ENCODE peak calls at places on chromosomes 1 and 21, in ten cellular contexts. One of them, this sample, is unnamed.

GRCh38 chr1:43934279-43934985 is 831 bp downstream of the ARTN start:
- DNase-seq in K562: peak
- DNase-seq in epithelial cell of esophagus: peak
- DNase-seq in amniotic stem cell: peak
- DNase-seq in renal cortical epithelial cell: peak
- DNase-seq in EL: peak
- DNase-seq in NCI-H510A treated with DMSO at 0.1 percent for 48 hours: peak
- DNase-seq in MCF 10A: peak
- DNase-seq in iPS-NIHi11: peak
- DNase-seq in GM18507: peak
- DNase-seq in this sample: peak

GRCh38 chr21:26077523-26077922 is 93.0 kb downstream of the APP start:
- DNase-seq in NCI-H510A treated with DMSO at 0.1 percent for 48 hours: no peak
- DNase-seq in K562: no peak
- DNase-seq in MCF 10A: no peak
- DNase-seq in renal cortical epithelial cell: no peak
- DNase-seq in amniotic stem cell: no peak
- DNase-seq in EL: no peak
- DNase-seq in epithelial cell of esophagus: no peak
- DNase-seq in GM18507: no peak
- DNase-seq in iPS-NIHi11: no peak
- DNase-seq in this sample: peak

GRCh38 chr1:37238376-37239224 is 204.3 kb upstream of the GRIK3 start:
- DNase-seq in NCI-H510A treated with DMSO at 0.1 percent for 48 hours: peak
- DNase-seq in amniotic stem cell: no peak
- DNase-seq in EL: no peak
- DNase-seq in epithelial cell of esophagus: peak
- DNase-seq in renal cortical epithelial cell: no peak
- DNase-seq in K562: no peak
- DNase-seq in iPS-NIHi11: no peak
- DNase-seq in GM18507: no peak
- DNase-seq in MCF 10A: peak
- DNase-seq in this sample: no peak

GRCh38 chr1:202807367-202807925 is 775 bp downstream of the KDM5B start:
- DNase-seq in GM18507: no peak
- DNase-seq in NCI-H510A treated with DMSO at 0.1 percent for 48 hours: no peak
- DNase-seq in MCF 10A: peak
- DNase-seq in EL: peak
- DNase-seq in iPS-NIHi11: peak
- DNase-seq in amniotic stem cell: no peak
- DNase-seq in epithelial cell of esophagus: peak
- DNase-seq in K562: peak
- DNase-seq in renal cortical epithelial cell: no peak
- DNase-seq in this sample: peak

GRCh38 chr1:36392836-36393235 is 4.9 kb downstream of the LSM10 start:
- DNase-seq in GM18507: no peak
- DNase-seq in renal cortical epithelial cell: no peak
- DNase-seq in EL: no peak
- DNase-seq in NCI-H510A treated with DMSO at 0.1 percent for 48 hours: no peak
- DNase-seq in epithelial cell of esophagus: no peak
- DNase-seq in amniotic stem cell: no peak
- DNase-seq in MCF 10A: no peak
- DNase-seq in K562: no peak
- DNase-seq in iPS-NIHi11: no peak
- DNase-seq in this sample: no peak

GRCh38 chr1:999797-1000356 is at the start of gene HES4:
- DNase-seq in K562: peak
- DNase-seq in MCF 10A: peak
- DNase-seq in amniotic stem cell: peak
- DNase-seq in GM18507: no peak
- DNase-seq in NCI-H510A treated with DMSO at 0.1 percent for 48 hours: peak
- DNase-seq in epithelial cell of esophagus: peak
- DNase-seq in iPS-NIHi11: peak
- DNase-seq in EL: peak
- DNase-seq in renal cortical epithelial cell: peak
- DNase-seq in this sample: no peak

GRCh38 chr1:241411056-241411775 is 54.2 kb upstream of the RGS7 start:
- DNase-seq in iPS-NIHi11: no peak
- DNase-seq in GM18507: no peak
- DNase-seq in renal cortical epithelial cell: peak
- DNase-seq in amniotic stem cell: no peak
- DNase-seq in MCF 10A: peak
- DNase-seq in NCI-H510A treated with DMSO at 0.1 percent for 48 hours: no peak
- DNase-seq in EL: peak
- DNase-seq in K562: no peak
- DNase-seq in epithelial cell of esophagus: no peak
- DNase-seq in this sample: no peak

GRCh38 chr1:183198463-183198862 is 12.4 kb downstream of the LAMC2 start:
- DNase-seq in MCF 10A: peak
- DNase-seq in EL: no peak
- DNase-seq in GM18507: no peak
- DNase-seq in K562: no peak
- DNase-seq in amniotic stem cell: peak
- DNase-seq in iPS-NIHi11: no peak
- DNase-seq in renal cortical epithelial cell: peak
- DNase-seq in NCI-H510A treated with DMSO at 0.1 percent for 48 hours: no peak
- DNase-seq in epithelial cell of esophagus: peak
- DNase-seq in this sample: no peak

GRCh38 chr1:115648717-115649691 is 7.2 kb downstream of the VANGL1 start:
- DNase-seq in K562: peak
- DNase-seq in iPS-NIHi11: no peak
- DNase-seq in GM18507: peak
- DNase-seq in epithelial cell of esophagus: peak
- DNase-seq in renal cortical epithelial cell: peak
- DNase-seq in amniotic stem cell: no peak
- DNase-seq in MCF 10A: no peak
- DNase-seq in EL: no peak
- DNase-seq in NCI-H510A treated with DMSO at 0.1 percent for 48 hours: peak
- DNase-seq in this sample: no peak